ENCODE peak calls at places on chromosomes 3 and 15, in eight cellular contexts. One of them, this sample, is unnamed.

GRCh38 chr15:69170597-69170996 is 10.2 kb downstream of the GLCE start:
- DNase-seq in stimulated activated CD4-positive, alpha-beta T cell treated with anti-CD3 and anti-CD28 coated beads, TNF-alpha, amount 100 ng/mL, for 4 hours: no peak
- DNase-seq in LoVo: no peak
- DNase-seq in HFFc6: no peak
- DNase-seq in NCI-H146: no peak
- DNase-seq in occipital lobe: no peak
- DNase-seq in naive thymus-derived CD8-positive, alpha-beta T cell: no peak
- DNase-seq in bronchial epithelial cell: no peak
- DNase-seq in this sample: no peak

GRCh38 chr3:49903451-49904424 is at the start of gene MST1R:
- DNase-seq in stimulated activated CD4-positive, alpha-beta T cell treated with anti-CD3 and anti-CD28 coated beads, TNF-alpha, amount 100 ng/mL, for 4 hours: peak
- DNase-seq in LoVo: peak
- DNase-seq in HFFc6: no peak
- DNase-seq in NCI-H146: no peak
- DNase-seq in occipital lobe: no peak
- DNase-seq in naive thymus-derived CD8-positive, alpha-beta T cell: peak
- DNase-seq in bronchial epithelial cell: peak
- DNase-seq in this sample: no peak

GRCh38 chr3:54999159-54999558 is 71.3 kb upstream of the LRTM1 start:
- DNase-seq in stimulated activated CD4-positive, alpha-beta T cell treated with anti-CD3 and anti-CD28 coated beads, TNF-alpha, amount 100 ng/mL, for 4 hours: no peak
- DNase-seq in LoVo: no peak
- DNase-seq in HFFc6: peak
- DNase-seq in NCI-H146: peak
- DNase-seq in occipital lobe: no peak
- DNase-seq in naive thymus-derived CD8-positive, alpha-beta T cell: no peak
- DNase-seq in bronchial epithelial cell: peak
- DNase-seq in this sample: peak

GRCh38 chr3:47534021-47534454 is 20.5 kb upstream of the ELP6 start:
- DNase-seq in stimulated activated CD4-positive, alpha-beta T cell treated with anti-CD3 and anti-CD28 coated beads, TNF-alpha, amount 100 ng/mL, for 4 hours: no peak
- DNase-seq in LoVo: no peak
- DNase-seq in HFFc6: no peak
- DNase-seq in NCI-H146: no peak
- DNase-seq in occipital lobe: no peak
- DNase-seq in naive thymus-derived CD8-positive, alpha-beta T cell: no peak
- DNase-seq in bronchial epithelial cell: peak
- DNase-seq in this sample: no peak

GRCh38 chr3:133575121-133575520 is 1.6 kb downstream of the CDV3 start:
- DNase-seq in stimulated activated CD4-positive, alpha-beta T cell treated with anti-CD3 and anti-CD28 coated beads, TNF-alpha, amount 100 ng/mL, for 4 hours: no peak
- DNase-seq in LoVo: no peak
- DNase-seq in HFFc6: no peak
- DNase-seq in NCI-H146: no peak
- DNase-seq in occipital lobe: no peak
- DNase-seq in naive thymus-derived CD8-positive, alpha-beta T cell: no peak
- DNase-seq in bronchial epithelial cell: no peak
- DNase-seq in this sample: no peak

GRCh38 chr3:63874769-63875168 is 11.1 kb downstream of the ATXN7 start:
- DNase-seq in stimulated activated CD4-positive, alpha-beta T cell treated with anti-CD3 and anti-CD28 coated beads, TNF-alpha, amount 100 ng/mL, for 4 hours: no peak
- DNase-seq in LoVo: no peak
- DNase-seq in HFFc6: no peak
- DNase-seq in NCI-H146: no peak
- DNase-seq in occipital lobe: no peak
- DNase-seq in naive thymus-derived CD8-positive, alpha-beta T cell: no peak
- DNase-seq in bronchial epithelial cell: no peak
- DNase-seq in this sample: no peak

GRCh38 chr3:14142567-14143270 is 17.9 kb downstream of the TMEM43 start:
- DNase-seq in stimulated activated CD4-positive, alpha-beta T cell treated with anti-CD3 and anti-CD28 coated beads, TNF-alpha, amount 100 ng/mL, for 4 hours: peak
- DNase-seq in LoVo: no peak
- DNase-seq in HFFc6: no peak
- DNase-seq in NCI-H146: no peak
- DNase-seq in occipital lobe: no peak
- DNase-seq in naive thymus-derived CD8-positive, alpha-beta T cell: peak
- DNase-seq in bronchial epithelial cell: peak
- DNase-seq in this sample: no peak

GRCh38 chr3:123321806-123322205 is 120.1 kb downstream of the SEC22A start:
- DNase-seq in stimulated activated CD4-positive, alpha-beta T cell treated with anti-CD3 and anti-CD28 coated beads, TNF-alpha, amount 100 ng/mL, for 4 hours: no peak
- DNase-seq in LoVo: no peak
- DNase-seq in HFFc6: no peak
- DNase-seq in NCI-H146: no peak
- DNase-seq in occipital lobe: no peak
- DNase-seq in naive thymus-derived CD8-positive, alpha-beta T cell: no peak
- DNase-seq in bronchial epithelial cell: no peak
- DNase-seq in this sample: no peak

GRCh38 chr3:70811880-70812279 is 499.4 kb upstream of the MDFIC2 start:
- DNase-seq in stimulated activated CD4-positive, alpha-beta T cell treated with anti-CD3 and anti-CD28 coated beads, TNF-alpha, amount 100 ng/mL, for 4 hours: no peak
- DNase-seq in LoVo: no peak
- DNase-seq in HFFc6: peak
- DNase-seq in NCI-H146: no peak
- DNase-seq in occipital lobe: no peak
- DNase-seq in naive thymus-derived CD8-positive, alpha-beta T cell: no peak
- DNase-seq in bronchial epithelial cell: peak
- DNase-seq in this sample: peak

GRCh38 chr3:46097691-46098241 is 70.5 kb upstream of the XCR1 start:
- DNase-seq in stimulated activated CD4-positive, alpha-beta T cell treated with anti-CD3 and anti-CD28 coated beads, TNF-alpha, amount 100 ng/mL, for 4 hours: no peak
- DNase-seq in LoVo: no peak
- DNase-seq in HFFc6: no peak
- DNase-seq in NCI-H146: no peak
- DNase-seq in occipital lobe: no peak
- DNase-seq in naive thymus-derived CD8-positive, alpha-beta T cell: no peak
- DNase-seq in bronchial epithelial cell: no peak
- DNase-seq in this sample: peak